ENCODE peak calls at places on chromosomes 3 and 15, in four cellular contexts. P is K562, K is HepG2, R is GM12878. T is an unnamed sample.
A peak's percentile ranks its signal among the peaks of the same experiment; 100 is the strongest.

GRCh38 chr15:69795601-69796000 is 302.1 kb downstream of the TLE3 start:
- DNase-seq in P (no peak), K (no peak), R (no peak), T (no peak)

GRCh38 chr15:100623301-100623700 is 20.9 kb downstream of the ASB7 start:
- DNase-seq in P (no peak), K (no peak), R (no peak), T (no peak)

GRCh38 chr15:68526269-68526668 is 52.5 kb upstream of the CORO2B start:
- DNase-seq in P (no peak), K (no peak), R (no peak), T (no peak)

GRCh38 chr3:134029734-134030381 is at the start of gene SLCO2A1:
- DNase-seq in P (no peak), K (no peak), R (no peak), T (peak; percentile 54)

GRCh38 chr15:40256642-40257235 is 17.9 kb downstream of the PAK6 start:
- DNase-seq in P (no peak), K (no peak), R (no peak), T (no peak)

GRCh38 chr3:45516829-45517228 is 77.7 kb upstream of the LIMD1 start:
- DNase-seq in P (no peak), K (no peak), R (no peak), T (no peak)

GRCh38 chr3:63611382-63611781 is 41.1 kb upstream of the SNTN start:
- DNase-seq in P (no peak), K (no peak), R (no peak), T (no peak)

GRCh38 chr3:193729601-193730000 is 136.6 kb downstream of the OPA1 start:
- DNase-seq in P (no peak), K (no peak), R (no peak), T (no peak)

GRCh38 chr3:31532587-31533168 is at the start of gene STT3B:
- DNase-seq in P (peak; percentile 80), K (peak; percentile 62), R (peak; percentile 49), T (peak; percentile 46)

GRCh38 chr15:101203607-101204006 is 48.2 kb downstream of the CHSY1 start:
- DNase-seq in P (no peak), K (peak; percentile 65), R (no peak), T (no peak)

GRCh38 chr3:126530171-126531050 is 6.5 kb downstream of the CHST13 start:
- DNase-seq in P (no peak), K (no peak), R (no peak), T (no peak)

GRCh38 chr3:139540686-139541085 is 1.1 kb upstream of the RBP1 start:
- DNase-seq in P (no peak), K (no peak), R (no peak), T (no peak)

GRCh38 chr3:134426660-134427181 is 52.5 kb upstream of the AMOTL2 start:
- DNase-seq in P (no peak), K (no peak), R (no peak), T (no peak)

GRCh38 chr15:74540135-74540760 is 772 bp upstream of the ARID3B start:
- DNase-seq in P (no peak), K (peak; percentile 38), R (no peak), T (no peak)

GRCh38 chr3:4271834-4272233 is 31.3 kb upstream of the SETMAR start:
- DNase-seq in P (peak; percentile 40), K (peak; percentile 8), R (no peak), T (peak; percentile 26)

GRCh38 chr3:175329373-175329772 is 470.2 kb downstream of the NAALADL2 start:
- DNase-seq in P (no peak), K (no peak), R (no peak), T (no peak)

GRCh38 chr3:52973806-52974205 is 72.1 kb downstream of the SFMBT1 start:
- DNase-seq in P (no peak), K (no peak), R (no peak), T (no peak)

GRCh38 chr3:187186801-187187421 is 10.4 kb upstream of the RTP1 start:
- DNase-seq in P (peak; percentile 28), K (peak; percentile 12), R (no peak), T (no peak)

GRCh38 chr3:139521811-139522210 is 17.7 kb downstream of the RBP1 start:
- DNase-seq in P (no peak), K (no peak), R (no peak), T (no peak)

GRCh38 chr15:61527836-61528589 is 298.9 kb upstream of the RORA start:
- DNase-seq in P (no peak), K (no peak), R (peak; percentile 8), T (no peak)

GRCh38 chr15:36029606-36030005 is 483.6 kb upstream of the DPH6 start:
- DNase-seq in P (no peak), K (no peak), R (no peak), T (no peak)

GRCh38 chr3:59680916-59681315 is 631.1 kb upstream of the CFAP20DC start:
- DNase-seq in P (no peak), K (no peak), R (no peak), T (no peak)

GRCh38 chr3:128969993-128970740 is 23.7 kb downstream of the CFAP92 start:
- DNase-seq in P (peak; percentile 51), K (peak; percentile 25), R (no peak), T (peak; percentile 57)

GRCh38 chr3:183818706-183819624 is 6.4 kb downstream of the MAP6D1 start:
- DNase-seq in P (no peak), K (no peak), R (no peak), T (no peak)

GRCh38 chr3:183817111-183817510 is 8.3 kb downstream of the MAP6D1 start:
- DNase-seq in P (no peak), K (no peak), R (no peak), T (no peak)

GRCh38 chr3:183818041-183818620 is 7.2 kb downstream of the MAP6D1 start:
- DNase-seq in P (no peak), K (no peak), R (no peak), T (no peak)

GRCh38 chr3:183817639-183818038 is 7.7 kb downstream of the MAP6D1 start:
- DNase-seq in P (no peak), K (no peak), R (no peak), T (no peak)

DNA sequence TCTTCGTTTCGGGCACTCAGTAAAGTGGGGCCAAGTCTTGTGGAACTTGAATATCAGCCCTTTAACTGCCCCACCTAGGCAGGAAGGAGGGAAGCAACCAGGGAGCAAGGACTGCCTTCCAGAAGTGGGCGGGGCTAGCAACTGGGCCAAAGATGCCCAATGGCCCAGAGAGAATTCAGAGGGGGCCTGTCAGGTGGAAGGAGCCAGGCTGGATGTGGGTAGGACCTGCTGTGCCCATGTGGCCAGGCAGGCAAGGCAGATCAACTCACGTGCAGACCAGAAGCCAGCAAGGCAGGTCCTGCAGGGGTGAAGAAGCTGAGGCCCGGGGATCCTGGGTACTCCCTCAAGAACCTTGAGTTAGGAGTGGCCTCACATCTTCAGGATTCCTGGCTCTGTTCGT is 5.5 kb downstream of the MAP6D1 start:
- DNase-seq in P (no peak), K (no peak), R (no peak), T (no peak)
- TF ChIP-seq TARDBP in P (no peak), K (no peak), R (no peak), T (no peak)

DNA sequence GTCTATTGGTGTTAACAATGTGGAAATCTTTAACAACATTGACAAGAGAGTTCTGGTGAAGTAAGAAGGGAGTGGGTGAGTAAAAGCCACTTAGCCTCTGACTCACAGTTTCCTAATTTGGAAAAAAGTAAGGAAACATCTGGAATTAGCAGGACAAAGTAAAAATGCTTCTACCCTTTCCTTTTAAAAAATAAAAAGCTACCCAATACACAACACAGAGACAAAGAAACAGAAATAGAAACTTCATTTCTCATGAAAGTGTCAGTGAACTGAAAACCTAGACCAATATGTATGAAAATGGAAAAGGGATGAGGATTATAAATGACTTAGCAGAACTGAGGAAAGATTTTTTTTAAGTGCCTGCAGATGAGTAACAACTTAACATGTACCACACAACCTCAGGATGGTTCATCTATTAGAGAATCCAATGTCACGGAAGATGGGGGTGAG is 65.4 kb downstream of the SSR3 start:
- DNase-seq in P (no peak), K (no peak), R (peak; percentile 8), T (no peak)
- TF ChIP-seq FOXK2 in P (no peak), K (no peak), R (no peak), T (no peak)

DNA sequence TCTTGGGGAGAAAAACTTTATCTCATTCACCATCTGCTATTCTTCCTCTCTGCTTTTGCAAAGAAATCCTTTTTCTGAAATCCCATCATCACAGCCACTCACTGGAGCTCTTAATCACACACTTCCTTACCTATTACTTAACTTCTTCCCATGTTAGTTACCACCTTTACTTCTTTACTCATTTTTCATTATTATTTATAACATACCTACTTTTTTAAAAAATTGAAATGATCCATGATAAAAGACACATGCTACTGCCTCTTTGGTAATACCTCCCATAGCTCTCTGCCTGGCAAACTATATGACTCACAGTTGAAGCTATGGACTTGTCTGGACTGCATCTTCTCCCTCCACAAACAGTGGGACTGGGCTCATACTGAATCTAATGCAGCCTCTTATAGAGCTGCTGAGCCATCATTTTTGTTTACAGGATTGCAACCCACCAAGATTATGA is 150.3 kb downstream of the TNIK start:
- DNase-seq in P (no peak), K (no peak), R (no peak), T (no peak)
- TF ChIP-seq TARDBP in P (no peak), K (no peak), R (no peak), T (no peak)

DNA sequence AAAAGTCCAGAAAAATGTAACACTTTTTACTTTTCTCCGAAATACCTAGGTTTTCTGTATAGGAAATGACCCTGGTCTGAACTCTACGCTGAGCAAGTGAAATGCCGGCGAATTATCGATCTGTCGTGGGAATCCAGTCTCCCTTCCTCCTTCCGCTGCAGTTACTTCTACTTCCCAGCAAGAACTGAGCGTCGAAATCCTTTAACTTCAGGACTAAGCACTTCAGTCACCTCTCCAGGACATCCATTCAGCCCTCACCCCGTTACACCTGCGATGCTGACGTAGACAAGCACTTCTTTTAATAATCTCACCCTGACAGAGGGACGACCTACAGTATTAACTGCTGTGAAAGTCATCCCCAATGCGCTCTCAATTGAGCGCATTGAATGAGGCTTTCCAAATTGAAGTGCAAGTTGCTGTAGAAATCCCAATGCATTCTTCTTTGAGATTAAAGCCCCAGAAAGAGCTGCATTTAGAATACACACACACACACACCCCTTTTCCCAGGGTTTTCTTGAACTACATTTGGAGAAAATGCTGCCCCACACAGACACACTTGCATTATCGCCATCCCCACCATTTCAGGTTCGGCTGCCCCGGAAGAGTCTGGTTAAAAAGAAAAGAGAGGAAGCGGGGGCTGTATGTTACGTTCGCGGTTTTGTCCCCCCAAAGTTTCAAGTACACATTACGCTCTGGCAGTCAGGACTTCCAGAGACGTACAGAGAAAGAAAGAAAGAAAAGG is 1.2 kb downstream of the TOP2B start:
- DNase-seq in P (peak; percentile 25), K (peak; percentile 56), R (no peak), T (peak; percentile 30)
- TF ChIP-seq FOXK2 in P (peak; percentile 31), K (no peak), R (no peak), T (no peak)

T was measured in HEK293T.